ENCODE peak calls at places on chromosomes 12 and 14, in four cellular contexts. I is endodermal cell, W is brain microvascular endothelial cell, Y is left ventricle myocardium inferior. G is an unnamed sample.

GRCh38 chr12:125193798-125194562 is 128.7 kb downstream of the AACS start:
- DNase-seq in Y (no peak), W (peak), I (peak), G (peak)

GRCh38 chr12:31491819-31492598 is 98.9 kb downstream of the DENND5B start:
- DNase-seq in Y (no peak), W (peak), I (no peak), G (peak)

GRCh38 chr14:81336009-81336408 is 64.1 kb downstream of the STON2 start:
- DNase-seq in Y (no peak), W (no peak), I (no peak), G (no peak)

GRCh38 chr12:92810370-92810769 is 107.6 kb downstream of the PLEKHG7 start:
- DNase-seq in Y (no peak), W (no peak), I (no peak), G (no peak)

GRCh38 chr12:30110505-30110904 is 326.8 kb upstream of the TMTC1 start:
- DNase-seq in I (no peak), Y (no peak), W (no peak), G (no peak)

GRCh38 chr12:105949391-105949790 is 189.4 kb downstream of the NUAK1 start:
- DNase-seq in W (no peak), Y (no peak), I (no peak), G (no peak)

GRCh38 chr12:6953417-6954315 is 2.5 kb downstream of the PTPN6 start:
- DNase-seq in I (peak), W (no peak), Y (peak), G (no peak)

GRCh38 chr12:50101663-50102062 is 2.1 kb upstream of the GPD1 start:
- DNase-seq in Y (no peak), W (no peak), I (peak), G (peak)

GRCh38 chr12:82174383-82174782 is 183.8 kb downstream of the CCDC59 start:
- DNase-seq in W (no peak), I (no peak), Y (no peak), G (no peak)

GRCh38 chr14:35366048-35366428 is 38.5 kb downstream of the NFKBIA start:
- DNase-seq in I (no peak), W (no peak), Y (no peak), G (no peak)

GRCh38 chr12:6452245-6452731 is 446 bp downstream of the TAPBPL start:
- DNase-seq in I (no peak), Y (no peak), W (no peak), G (no peak)

GRCh38 chr12:106090586-106091411 is 48.0 kb downstream of the NUAK1 start:
- DNase-seq in I (peak), W (peak), Y (no peak), G (no peak)

GRCh38 chr12:108363165-108363564 is 24.1 kb upstream of the CMKLR1 start:
- DNase-seq in W (no peak), I (peak), Y (no peak), G (no peak)

GRCh38 chr14:20934148-20934762 is 21.0 kb upstream of the RNASE2 start:
- DNase-seq in Y (peak), W (no peak), I (peak), G (no peak)

GRCh38 chr14:54691525-54692260 is 124.8 kb downstream of the SAMD4A start:
- DNase-seq in I (peak), W (peak), Y (peak), G (peak)

GRCh38 chr12:54053625-54054441 is at the start of gene HOXC4:
- DNase-seq in I (peak), Y (no peak), W (no peak), G (no peak)

GRCh38 chr12:23810327-23810902 is 139.1 kb downstream of the SOX5 start:
- DNase-seq in I (no peak), W (no peak), Y (no peak), G (no peak)

GRCh38 chr12:72511906-72512305 is 239.7 kb downstream of the TRHDE start:
- DNase-seq in I (no peak), W (peak), Y (no peak), G (no peak)

GRCh38 chr12:98644433-98644711 is 216 bp downstream of the IKBIP start:
- DNase-seq in Y (no peak), W (no peak), I (peak), G (no peak)

GRCh38 chr12:102462386-102462785 is 18.0 kb downstream of the IGF1 start:
- DNase-seq in I (no peak), W (no peak), Y (no peak), G (no peak)

GRCh38 chr14:95463173-95463901 is 53.1 kb downstream of the SYNE3 start:
- DNase-seq in Y (no peak), W (no peak), I (no peak), G (no peak)

GRCh38 chr12:94874086-94874985 is 129.2 kb downstream of the NDUFA12 start:
- DNase-seq in W (no peak), Y (no peak), I (peak), G (no peak)

GRCh38 chr12:46908236-46908935 is 82.6 kb upstream of the SLC38A4 start:
- DNase-seq in Y (no peak), I (no peak), W (peak), G (peak)

GRCh38 chr14:29321646-29322045 is 555.1 kb downstream of the FOXG1 start:
- DNase-seq in W (peak), I (no peak), Y (no peak), G (no peak)

GRCh38 chr14:23306412-23307145 is at the start of gene BCL2L2:
- DNase-seq in I (peak), W (peak), Y (peak), G (peak)

GRCh38 chr14:25010471-25010870 is 39.5 kb downstream of the STXBP6 start:
- DNase-seq in Y (no peak), I (no peak), W (no peak), G (no peak)

GRCh38 chr12:94770777-94771176 is 120.4 kb upstream of the TMCC3 start:
- DNase-seq in W (no peak), I (no peak), Y (no peak), G (no peak)

GRCh38 chr14:105065280-105066228 is at the start of gene GPR132:
- DNase-seq in I (peak), Y (peak), W (no peak), G (no peak)

GRCh38 chr12:105487961-105488360 is 157.5 kb downstream of the C12orf75 start:
- DNase-seq in Y (no peak), I (no peak), W (no peak), G (no peak)

GRCh38 chr12:98453070-98453469 is 62.3 kb upstream of the TMPO start:
- DNase-seq in I (no peak), Y (no peak), W (no peak), G (no peak)

GRCh38 chr12:76920182-76921014 is 41.6 kb upstream of the CSRP2 start:
- DNase-seq in I (no peak), W (no peak), Y (no peak), G (no peak)

GRCh38 chr12:71804505-71804904 is 35.1 kb upstream of the TBC1D15 start:
- DNase-seq in W (no peak), Y (no peak), I (peak), G (no peak)

GRCh38 chr14:55084648-55085441 is 33.4 kb downstream of the MAPK1IP1L start:
- DNase-seq in W (no peak), I (no peak), Y (no peak), G (no peak)

GRCh38 chr14:59126714-59127436 is 61.6 kb upstream of the DAAM1 start:
- DNase-seq in I (peak), W (peak), Y (no peak), G (peak)

GRCh38 chr12:128365831-128366231 is 98.9 kb downstream of the TMEM132C start:
- DNase-seq in Y (no peak), I (peak), W (no peak), G (no peak)

GRCh38 chr14:67285876-67286452 is 44.7 kb downstream of the PALS1 start:
- DNase-seq in I (no peak), Y (no peak), W (no peak), G (peak)

GRCh38 chr12:9707864-9708808 is 24.8 kb downstream of the CLECL1 start:
- DNase-seq in I (peak), Y (peak), W (peak), G (peak)

GRCh38 chr12:67354322-67354721 is 85.2 kb downstream of the CAND1 start:
- DNase-seq in I (no peak), W (no peak), Y (no peak), G (no peak)
- H3K27ac ChIP-seq in I (no peak), W (no peak), Y (peak), G (no peak)

GRCh38 chr14:91568626-91569025 is 58.5 kb upstream of the PPP4R3A start:
- DNase-seq in I (no peak), Y (no peak), W (no peak), G (no peak)
- TF ChIP-seq CTCF in I (peak), Y (no peak), W (no peak), G (no peak)

GRCh38 chr14:73784065-73784987 is 67.3 kb upstream of the PTGR2 start:
- DNase-seq in Y (no peak), I (no peak), W (no peak), G (no peak)
- H3K27ac ChIP-seq in Y (peak), I (peak), W (peak), G (peak)

DNA sequence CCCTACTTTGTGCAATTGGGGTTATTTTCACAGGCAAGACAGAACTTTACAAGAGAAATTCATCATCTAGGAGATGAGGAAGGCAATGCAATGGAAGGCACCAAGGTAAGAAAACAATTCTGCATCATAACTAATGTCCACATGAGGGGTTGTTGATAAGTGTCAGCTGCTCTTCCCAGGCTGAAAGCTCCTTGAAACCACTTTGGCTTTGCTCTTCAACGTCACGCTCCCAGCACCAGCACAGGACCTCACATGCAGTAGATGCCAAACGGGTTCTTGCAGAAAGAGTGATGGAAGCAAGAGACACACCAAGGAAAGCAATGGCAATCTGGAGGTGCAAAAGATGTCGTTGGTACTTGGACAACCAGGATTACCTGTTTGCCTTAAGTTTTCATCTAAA is 485.5 kb downstream of the BCL11B start:
- DNase-seq in I (no peak), W (no peak), Y (no peak), G (no peak)
- TF ChIP-seq CTCF in I (no peak), W (no peak), Y (no peak), G (no peak)